ENCODE peak calls at places on chromosomes 16 and 17, in five cellular contexts. L is left ventricle myocardium inferior, N is heart left ventricle, M is PC-9, Y is WTC11. G is an unnamed sample.

GRCh38 chr17:36743130-36743529 is 141.7 kb downstream of the MRM1 start:
- DNase-seq in Y (no peak), L (no peak), N (no peak), M (peak), G (no peak)

GRCh38 chr17:75468779-75469373 is 12.4 kb downstream of the TMEM94 start:
- DNase-seq in N (no peak), M (no peak), Y (no peak), L (no peak), G (no peak)

GRCh38 chr16:80804061-80804450 is 342 bp downstream of the CDYL2 start:
- DNase-seq in N (peak), Y (peak), L (peak), M (no peak), G (no peak)

GRCh38 chr16:69859105-69859969 is 91.8 kb upstream of the CLEC18A start:
- DNase-seq in Y (peak), M (peak), N (peak), L (peak), G (no peak)

GRCh38 chr17:75650874-75651273 is 16.1 kb downstream of the RECQL5 start:
- DNase-seq in N (no peak), L (no peak), Y (no peak), M (no peak), G (no peak)

GRCh38 chr17:32111141-32111771 is 31.0 kb upstream of the RHOT1 start:
- DNase-seq in L (peak), N (peak), M (no peak), Y (peak), G (no peak)

GRCh38 chr17:58411408-58411894 is 5.9 kb downstream of the RNF43 start:
- DNase-seq in L (no peak), N (no peak), Y (no peak), M (peak), G (no peak)

GRCh38 chr16:85824161-85825135 is 25.0 kb downstream of the COX4I1 start:
- DNase-seq in Y (no peak), L (no peak), N (no peak), M (no peak), G (no peak)

GRCh38 chr17:1074886-1075665 is 78.1 kb downstream of the TIMM22 start:
- DNase-seq in N (peak), Y (no peak), L (peak), M (no peak), G (no peak)

GRCh38 chr17:33667671-33668070 is 374.6 kb upstream of the ASIC2 start:
- DNase-seq in N (no peak), L (no peak), Y (no peak), M (no peak), G (no peak)

GRCh38 chr17:32912218-32912897 is 15.6 kb upstream of the TMEM98 start:
- DNase-seq in Y (peak), L (peak), M (no peak), N (peak), G (peak)

GRCh38 chr17:28547096-28547622 is 5.3 kb downstream of the UNC119 start:
- DNase-seq in L (no peak), Y (no peak), N (no peak), M (no peak), G (no peak)

GRCh38 chr16:51119576-51120288 is 31.3 kb downstream of the SALL1 start:
- DNase-seq in Y (no peak), L (no peak), N (no peak), M (no peak), G (no peak)

GRCh38 chr16:87855852-87856715 is 13.2 kb downstream of the SLC7A5 start:
- DNase-seq in M (no peak), N (peak), L (peak), Y (no peak), G (no peak)

GRCh38 chr16:4309833-4310266 is 6.0 kb upstream of the GLIS2 start:
- DNase-seq in N (no peak), Y (peak), M (peak), L (peak), G (peak)

GRCh38 chr16:4303973-4304372 is 11.9 kb upstream of the GLIS2 start:
- DNase-seq in L (no peak), N (no peak), Y (no peak), M (no peak), G (no peak)

GRCh38 chr16:4306439-4307214 is 9.2 kb upstream of the GLIS2 start:
- DNase-seq in N (no peak), Y (no peak), M (no peak), L (no peak), G (no peak)

GRCh38 chr16:4309102-4309832 is 6.6 kb upstream of the GLIS2 start:
- DNase-seq in N (no peak), Y (no peak), L (no peak), M (no peak), G (no peak)

GRCh38 chr16:4307215-4308037 is 8.4 kb upstream of the GLIS2 start:
- DNase-seq in M (peak), N (peak), L (peak), Y (peak), G (peak)
- TF ChIP-seq CTCF in M (no peak), N (no peak), L (no peak), Y (no peak), G (no peak)

GRCh38 chr17:46782250-46782953 is 36.1 kb downstream of the WNT3 start:
- DNase-seq in N (no peak), M (peak), L (no peak), Y (peak), G (no peak)

GRCh38 chr17:46780003-46780373 is 38.5 kb downstream of the WNT3 start:
- DNase-seq in L (no peak), Y (no peak), M (peak), N (no peak), G (no peak)

GRCh38 chr17:46776298-46777005 is 42.0 kb downstream of the WNT3 start:
- DNase-seq in L (no peak), M (peak), Y (no peak), N (no peak), G (no peak)

GRCh38 chr17:46774108-46774737 is 44.3 kb downstream of the WNT3 start:
- DNase-seq in L (no peak), M (peak), N (no peak), Y (peak), G (no peak)

DNA sequence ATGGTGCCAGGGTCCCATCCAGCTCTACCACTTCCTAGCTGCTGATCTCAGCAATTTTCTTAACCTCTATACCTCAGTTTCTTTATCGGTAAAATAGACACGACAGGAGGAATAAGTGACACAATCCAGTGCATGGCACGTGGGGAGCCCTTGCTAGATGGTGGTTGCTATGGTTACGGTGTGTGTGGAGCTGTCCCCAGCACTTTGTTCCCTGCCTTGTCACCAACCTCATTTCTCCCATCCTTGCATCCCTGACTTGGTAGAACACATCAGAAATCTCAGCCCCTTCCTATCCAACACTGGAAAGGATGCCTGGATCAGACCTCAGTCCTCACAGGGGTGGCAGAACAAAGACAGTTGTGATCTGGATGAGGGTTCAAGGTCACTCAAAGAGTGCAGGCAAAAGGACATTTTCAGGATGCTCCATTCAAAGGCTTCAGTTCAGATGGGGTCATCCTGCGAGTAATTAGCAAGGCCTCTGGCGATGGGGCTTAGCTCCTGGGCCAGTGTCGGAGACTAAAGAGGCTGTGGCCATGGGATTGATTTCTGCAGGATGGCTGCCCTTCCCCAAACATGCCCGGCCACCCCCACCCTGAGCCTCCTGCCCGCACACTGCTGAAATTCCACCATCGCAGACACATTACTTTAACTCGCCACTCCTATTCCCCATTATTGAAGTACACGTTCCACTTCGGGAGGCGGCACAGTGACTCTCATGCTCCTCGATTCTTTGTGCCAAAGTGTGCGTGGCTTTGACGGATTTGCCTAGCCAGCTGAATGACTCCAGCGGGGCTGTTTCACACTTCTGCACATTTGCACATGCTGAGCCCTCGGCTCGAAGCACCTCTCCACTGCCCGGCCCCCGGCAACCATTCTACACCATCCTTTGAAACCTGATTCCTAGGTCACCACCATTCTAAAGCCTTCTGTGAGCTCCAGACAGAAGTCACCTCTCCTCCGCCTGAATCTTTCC is 40.3 kb downstream of the WNT3 start:
- DNase-seq in L (no peak), N (no peak), M (peak), Y (no peak), G (no peak)
- TF ChIP-seq CTCF in L (no peak), N (no peak), M (no peak), Y (no peak), G (no peak)

GRCh38 chr16:57628008-57628781 is at the start of gene ADGRG1:
- DNase-seq in L (peak), N (peak), Y (peak), M (peak), G (no peak)
- TF ChIP-seq CTCF in L (peak), N (no peak), Y (no peak), M (peak), G (no peak)

DNA sequence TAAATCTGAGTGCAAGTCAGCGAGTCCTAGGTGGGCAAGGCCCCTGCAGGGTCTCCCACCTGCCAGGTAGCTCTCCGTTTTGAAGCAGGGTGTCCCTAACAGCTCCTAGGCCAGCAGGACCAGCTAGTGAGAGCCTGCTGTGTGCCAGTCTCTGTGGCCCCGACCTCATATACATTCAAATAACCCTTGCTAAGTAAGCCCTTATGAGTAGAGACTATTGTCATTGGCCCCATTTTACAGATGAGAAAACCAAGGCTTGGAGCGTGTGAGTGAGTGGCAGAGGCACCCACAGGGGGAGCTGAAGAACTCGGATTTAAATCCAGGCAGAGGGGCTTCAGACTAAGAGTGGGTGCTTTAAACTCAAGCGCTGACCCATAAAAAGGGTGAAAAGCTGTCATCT is 39.7 kb upstream of the EMP2 start:
- DNase-seq in Y (no peak), L (no peak), M (no peak), N (no peak), G (no peak)
- TF ChIP-seq CTCF in Y (no peak), L (no peak), M (no peak), N (no peak), G (no peak)

G was measured in progenitor cell of endocrine pancreas.